ENCODE peak calls at places on chromosome 5, in seven cellular contexts. L is stomach, D is IMR-90, N is GM12891, F is H54, R is HCT116, M is HepG2. G is an unnamed sample.

GRCh38 chr5:56668996-56669395 is 146.4 kb upstream of the MAP3K1 start:
- DNase-seq in L (no peak), M (peak), R (no peak), F (no peak), D (no peak), N (no peak), G (no peak)

GRCh38 chr5:160470437-160471341 is 49.0 kb downstream of the PTTG1 start:
- DNase-seq in R (no peak), D (peak), M (no peak), N (no peak), F (no peak), L (peak), G (no peak)

GRCh38 chr5:127561254-127561653 is 43.8 kb downstream of the PRRC1 start:
- DNase-seq in F (no peak), R (no peak), M (no peak), L (no peak), N (no peak), D (peak), G (no peak)

GRCh38 chr5:103505581-103506305 is 56.8 kb downstream of the NUDT12 start:
- DNase-seq in N (no peak), L (no peak), D (peak), R (no peak), F (no peak), M (no peak), G (no peak)

GRCh38 chr5:133051117-133051546 is 681 bp upstream of the HSPA4 start:
- DNase-seq in R (no peak), D (no peak), N (no peak), F (no peak), L (no peak), M (no peak), G (no peak)

GRCh38 chr5:159444441-159445082 is 114.3 kb upstream of the IL12B start:
- DNase-seq in M (peak), R (peak), F (no peak), D (peak), N (no peak), L (no peak), G (no peak)

GRCh38 chr5:40681351-40682311 is 1.9 kb downstream of the PTGER4 start:
- DNase-seq in D (no peak), N (no peak), M (no peak), R (no peak), L (peak), F (no peak), G (no peak)

GRCh38 chr5:157535042-157535865 is 40.3 kb downstream of the ADAM19 start:
- DNase-seq in N (no peak), D (peak), F (no peak), M (peak), R (no peak), L (no peak), G (peak)

GRCh38 chr5:102341918-102342317 is 45.8 kb upstream of the SLCO4C1 start:
- DNase-seq in D (no peak), N (no peak), F (no peak), L (no peak), R (no peak), M (no peak), G (no peak)

GRCh38 chr5:158812381-158812780 is 287.3 kb downstream of the EBF1 start:
- DNase-seq in N (no peak), D (no peak), R (no peak), F (no peak), M (no peak), L (no peak), G (peak)

GRCh38 chr5:35012796-35013195 is 35.0 kb downstream of the AGXT2 start:
- DNase-seq in R (no peak), M (no peak), F (no peak), N (no peak), L (no peak), D (no peak), G (no peak)

GRCh38 chr5:133527311-133527710 is 85.0 kb downstream of the FSTL4 start:
- DNase-seq in D (peak), F (no peak), M (no peak), R (no peak), L (no peak), N (no peak), G (no peak)

GRCh38 chr5:169416583-169417196 is 115.8 kb upstream of the SLIT3 start:
- DNase-seq in M (no peak), L (no peak), D (peak), F (peak), R (no peak), N (no peak), G (no peak)

GRCh38 chr5:172612771-172613170 is 28.3 kb upstream of the NEURL1B start:
- DNase-seq in F (no peak), D (no peak), N (no peak), R (no peak), M (no peak), L (no peak), G (no peak)

GRCh38 chr5:125634242-125634835 is 788.9 kb upstream of the GRAMD2B start:
- DNase-seq in N (no peak), M (no peak), D (no peak), R (no peak), F (no peak), L (no peak), G (no peak)

GRCh38 chr5:102453716-102454115 is 45.1 kb downstream of the SLCO6A1 start:
- DNase-seq in F (no peak), M (no peak), R (no peak), L (no peak), N (no peak), D (no peak), G (no peak)

GRCh38 chr5:150107909-150108447 is 21.6 kb upstream of the CSF1R start:
- DNase-seq in N (no peak), D (peak), F (no peak), M (no peak), L (peak), R (no peak), G (peak)

GRCh38 chr5:172145870-172146747 is 41.9 kb downstream of the STK10 start:
- DNase-seq in N (no peak), M (no peak), F (no peak), R (no peak), L (no peak), D (no peak), G (no peak)

GRCh38 chr5:173714551-173715428 is 98.3 kb upstream of the BOD1 start:
- DNase-seq in R (no peak), L (no peak), M (no peak), N (no peak), F (peak), D (peak), G (peak)

GRCh38 chr5:1526681-1527131 is 2.9 kb upstream of the LPCAT1 start:
- DNase-seq in L (peak), F (no peak), R (no peak), N (no peak), D (no peak), M (no peak), G (peak)

GRCh38 chr5:38871211-38871610 is 25.4 kb downstream of the OSMR start:
- DNase-seq in R (no peak), M (no peak), F (no peak), N (no peak), L (no peak), D (peak), G (no peak)

GRCh38 chr5:108382784-108383358 is 973 bp upstream of the FBXL17 start:
- DNase-seq in R (no peak), D (peak), L (no peak), F (no peak), M (no peak), N (no peak), G (peak)

GRCh38 chr5:40307076-40307475 is 372.6 kb upstream of the PTGER4 start:
- DNase-seq in N (no peak), R (no peak), F (no peak), D (no peak), M (no peak), L (no peak), G (no peak)

GRCh38 chr5:167392252-167392651 is 899.2 kb upstream of the WWC1 start:
- DNase-seq in F (no peak), D (no peak), M (no peak), N (no peak), L (no peak), R (no peak), G (no peak)

GRCh38 chr5:88183255-88183654 is 85.4 kb downstream of the TMEM161B start:
- DNase-seq in F (no peak), L (no peak), M (no peak), D (no peak), R (no peak), N (no peak), G (no peak)

GRCh38 chr5:171630047-171630669 is 155.5 kb upstream of the SMIM23 start:
- DNase-seq in N (no peak), R (peak), M (no peak), F (no peak), D (peak), L (peak), G (peak)

GRCh38 chr5:34842554-34842953 is 3.6 kb downstream of the TTC23L start:
- DNase-seq in R (no peak), D (no peak), F (no peak), N (no peak), M (no peak), L (no peak), G (no peak)

GRCh38 chr5:118551031-118551430 is 437.3 kb downstream of the DTWD2 start:
- DNase-seq in F (no peak), M (no peak), D (no peak), L (no peak), N (no peak), R (no peak), G (no peak)

GRCh38 chr5:112064956-112065355 is 308.0 kb upstream of the NREP start:
- DNase-seq in L (no peak), D (no peak), N (no peak), R (no peak), F (no peak), M (no peak), G (no peak)

GRCh38 chr5:177351392-177352329 is at the start of gene LMAN2:
- DNase-seq in N (peak), D (peak), L (peak), M (peak), F (peak), R (peak), G (peak)
- TF ChIP-seq POLR2A in N (peak), D (peak), L (peak), M (peak), F (peak), R (peak), G (peak)

DNA sequence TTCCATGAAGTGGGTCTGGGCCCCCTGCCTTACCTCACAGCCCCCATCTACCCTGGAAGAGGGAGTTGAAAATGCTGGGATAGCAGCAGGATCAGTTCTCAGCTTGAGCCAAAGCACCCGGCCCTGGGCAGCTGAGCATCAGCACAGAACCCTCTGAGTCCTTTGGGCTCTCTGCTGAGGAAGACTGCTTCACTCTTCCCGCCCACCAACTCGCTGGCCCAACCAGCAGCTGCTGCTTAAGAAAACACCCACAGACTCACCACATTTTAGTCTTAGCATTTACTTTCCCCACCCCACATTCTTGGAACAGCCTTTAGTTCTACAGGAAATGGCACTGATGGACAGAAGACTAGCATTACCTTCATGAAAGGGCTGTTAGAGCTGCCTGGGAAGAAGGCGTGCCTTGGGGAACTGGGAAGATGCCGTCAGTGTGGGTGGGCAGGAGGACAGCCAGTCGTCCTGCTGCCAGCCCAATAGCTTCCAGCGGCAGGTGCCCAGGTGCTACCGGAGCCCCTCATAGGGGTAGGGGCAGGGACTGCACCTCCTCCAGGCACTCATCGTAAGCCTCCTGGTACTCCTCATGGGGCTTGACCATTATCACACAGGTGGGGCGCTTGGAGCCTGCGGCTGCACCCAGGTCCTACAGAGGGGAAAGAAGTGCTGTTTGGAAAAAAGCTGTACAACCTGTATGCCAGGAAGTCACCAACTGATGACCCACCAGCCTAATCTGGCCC is 4.3 kb downstream of the NHP2 start:
- DNase-seq in R (no peak), F (no peak), N (no peak), M (no peak), L (no peak), D (peak), G (no peak)
- TF ChIP-seq POLR2A in R (no peak), F (no peak), N (no peak), M (no peak), L (no peak), D (no peak), G (no peak)

DNA sequence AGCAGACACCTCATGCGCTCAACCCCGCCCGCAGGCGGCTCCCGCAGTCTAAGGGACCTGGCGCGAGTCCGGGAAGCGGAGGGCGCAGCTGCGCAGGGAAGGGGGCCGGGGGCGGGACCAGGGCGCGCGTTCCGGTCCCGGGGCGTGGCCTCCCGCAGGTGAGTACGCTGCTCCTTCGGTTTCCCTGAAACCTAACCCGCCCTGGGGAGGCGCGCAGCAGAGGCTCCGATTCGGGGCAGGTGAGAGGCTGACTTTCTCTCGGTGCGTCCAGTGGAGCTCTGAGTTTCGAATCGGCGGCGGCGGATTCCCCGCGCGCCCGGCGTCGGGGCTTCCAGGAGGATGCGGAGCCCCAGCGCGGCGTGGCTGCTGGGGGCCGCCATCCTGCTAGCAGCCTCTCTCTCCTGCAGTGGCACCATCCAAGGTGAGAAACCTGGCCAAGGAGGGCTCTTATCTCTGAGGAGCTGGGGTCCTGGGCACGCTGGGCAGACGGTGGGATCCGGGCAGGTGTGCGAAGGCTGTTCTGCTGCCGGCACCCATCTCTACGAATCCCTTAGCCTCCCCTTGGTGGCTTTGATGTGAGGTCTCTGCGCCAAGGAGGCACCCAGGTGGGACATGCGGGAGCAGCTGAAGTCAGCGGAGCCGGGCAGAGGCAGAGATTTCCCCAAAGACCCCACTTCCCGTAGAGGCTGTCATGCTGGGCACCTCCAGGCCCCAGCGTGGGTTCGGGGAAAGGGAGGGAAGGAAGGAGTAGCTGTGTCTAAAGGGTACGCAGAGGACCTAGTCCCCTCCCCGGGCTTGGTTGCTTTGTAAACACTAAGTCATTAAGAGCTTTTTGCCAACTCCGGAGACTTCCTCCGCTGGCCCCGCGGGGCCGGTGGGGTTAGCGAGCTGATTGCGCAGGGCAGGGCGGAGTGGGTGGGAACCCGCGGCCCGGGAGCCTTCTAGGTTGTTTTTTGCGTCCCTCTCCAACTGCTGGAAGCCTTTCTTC is at the start of gene F2RL1:
- DNase-seq in R (peak), D (peak), L (peak), M (peak), N (peak), F (peak), G (peak)
- TF ChIP-seq POLR2A in R (peak), D (no peak), L (peak), M (no peak), N (no peak), F (no peak), G (peak)

GRCh38 chr5:151123897-151124751 is 33.5 kb downstream of the ANXA6 start:
- DNase-seq in D (peak), F (peak), M (no peak), R (no peak), L (peak), N (peak), G (peak)
- TF ChIP-seq POLR2A in D (no peak), F (no peak), M (no peak), R (no peak), L (no peak), N (peak), G (no peak)

DNA sequence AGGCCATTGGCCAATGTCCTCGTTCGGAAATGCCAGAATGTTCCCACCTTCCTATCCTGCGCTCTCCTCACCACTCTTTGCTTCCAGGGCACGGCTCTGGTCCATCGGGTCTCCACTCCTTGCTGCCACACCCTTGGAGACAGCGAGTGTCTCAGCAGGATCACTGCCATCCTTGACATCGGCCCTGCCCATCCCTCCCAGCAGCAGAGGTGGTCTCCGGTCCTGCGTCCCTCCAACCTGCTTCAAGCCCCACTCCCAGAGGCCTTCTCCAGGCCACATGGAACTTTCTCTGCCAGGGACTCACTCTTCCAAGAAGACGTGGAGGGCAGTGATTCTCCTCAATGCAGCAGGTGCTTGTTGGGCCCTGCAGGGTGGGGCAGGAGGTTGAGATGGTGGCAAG is 42.7 kb downstream of the IRX2 start:
- DNase-seq in R (no peak), L (no peak), N (no peak), F (no peak), M (no peak), D (no peak), G (no peak)
- TF ChIP-seq POLR2A in R (no peak), L (no peak), N (no peak), F (no peak), M (no peak), D (no peak), G (no peak)

GRCh38 chr5:142324871-142325676 is at the start of gene SPRY4:
- DNase-seq in R (peak), L (peak), N (peak), F (peak), D (peak), M (peak), G (peak)
- TF ChIP-seq POLR2A in R (peak), L (peak), N (peak), F (peak), D (peak), M (peak), G (peak)

GRCh38 chr5:42888771-42889170 is 77.1 kb upstream of the SELENOP start:
- DNase-seq in L (no peak), R (no peak), D (no peak), F (no peak), M (no peak), N (no peak), G (no peak)

GRCh38 chr5:42889311-42889933 is 77.7 kb upstream of the SELENOP start:
- DNase-seq in N (peak), R (peak), L (peak), M (peak), F (peak), D (peak), G (peak)

GRCh38 chr5:42886612-42887011 is 74.9 kb upstream of the SELENOP start:
- DNase-seq in R (no peak), M (no peak), N (no peak), F (no peak), L (no peak), D (no peak), G (no peak)

GRCh38 chr5:42887575-42887974 is 75.9 kb upstream of the SELENOP start:
- DNase-seq in R (no peak), F (no peak), N (no peak), D (no peak), M (no peak), L (no peak), G (no peak)

DNA sequence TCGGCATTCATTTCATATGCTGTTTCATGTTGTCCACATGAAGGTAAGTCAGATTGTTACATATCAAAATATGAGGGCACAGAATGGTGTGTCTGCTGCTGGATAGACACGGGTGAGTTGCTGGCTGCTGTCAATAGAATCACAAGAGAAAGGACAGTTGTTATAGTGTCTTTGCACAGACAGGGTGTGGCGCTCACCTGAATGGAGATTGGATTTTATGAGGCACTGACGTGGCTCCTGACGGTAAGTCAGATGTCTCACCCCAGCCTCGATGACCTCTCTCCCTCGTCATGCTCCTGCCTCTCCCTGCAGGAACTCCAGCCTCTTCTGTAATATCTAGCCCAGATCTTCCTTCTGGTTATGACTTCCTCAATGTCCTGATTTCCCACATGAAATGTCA is 75.4 kb upstream of the SELENOP start:
- DNase-seq in M (no peak), L (no peak), N (no peak), R (peak), F (no peak), D (no peak), G (no peak)
- TF ChIP-seq POLR2A in M (no peak), L (no peak), N (no peak), R (no peak), F (no peak), D (no peak), G (no peak)

GRCh38 chr5:180815241-180816031 is 12.8 kb upstream of the MGAT1 start:
- DNase-seq in N (no peak), L (no peak), D (no peak), F (no peak), M (no peak), R (no peak), G (peak)
- TF ChIP-seq POLR2A in N (no peak), L (no peak), D (no peak), F (no peak), M (no peak), R (no peak), G (no peak)

DNA sequence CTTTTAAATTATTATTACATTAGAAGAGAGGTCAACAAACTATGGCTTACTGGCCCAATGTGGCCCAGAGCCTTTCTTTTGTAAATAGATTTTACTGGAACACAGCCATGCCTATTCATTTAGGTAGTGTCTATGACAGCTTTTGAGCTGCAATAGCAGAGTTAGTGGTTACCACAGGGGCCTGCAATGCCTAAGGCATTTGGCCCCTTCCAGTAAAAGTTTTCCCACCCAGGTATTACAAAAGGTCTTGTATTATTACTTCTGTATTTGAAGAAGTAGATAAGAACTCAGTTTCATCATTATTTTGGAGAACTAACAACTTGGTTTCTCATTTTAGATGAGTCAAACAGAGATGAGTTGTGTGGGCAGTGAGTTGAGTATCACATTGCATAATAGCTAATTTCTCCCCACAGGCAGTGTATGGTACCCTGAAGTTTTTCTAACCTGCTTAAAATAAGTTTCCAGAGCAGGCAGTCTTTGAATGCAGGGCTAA is 9.5 kb downstream of the MTRR start:
- DNase-seq in N (peak), R (no peak), L (no peak), M (peak), D (peak), F (no peak), G (no peak)
- TF ChIP-seq POLR2A in N (no peak), R (no peak), L (no peak), M (no peak), D (no peak), F (no peak), G (no peak)